ENCODE peak calls at places on chromosomes 5 and 9, in nine cellular contexts. One of them, this sample, is unnamed.

GRCh38 chr5:146515473-146516150 is 378 bp downstream of the GPR151 start:
- DNase-seq in AG08395: peak; percentile 6
- DNase-seq in T1000: no peak
- DNase-seq in stimulated activated CD8-positive, alpha-beta memory T cell treated with anti-CD3 and anti-CD28 coated beads, Interleukin-4, amount 100 ng/mL, for 24 hours: no peak
- DNase-seq in amniotic stem cell: no peak
- DNase-seq in NT2/D1: no peak
- DNase-seq in IMR-90: no peak
- DNase-seq in fibroblast of the aortic adventitia: no peak
- DNase-seq in frontal cortex: no peak
- DNase-seq in this sample: no peak

GRCh38 chr9:112308576-112308975 is 24.8 kb downstream of the PTBP3 start:
- DNase-seq in AG08395: no peak
- DNase-seq in T1000: no peak
- DNase-seq in stimulated activated CD8-positive, alpha-beta memory T cell treated with anti-CD3 and anti-CD28 coated beads, Interleukin-4, amount 100 ng/mL, for 24 hours: no peak
- DNase-seq in amniotic stem cell: no peak
- DNase-seq in NT2/D1: peak; percentile 11
- DNase-seq in IMR-90: peak; percentile 10
- DNase-seq in fibroblast of the aortic adventitia: peak; percentile 22
- DNase-seq in frontal cortex: no peak
- DNase-seq in this sample: no peak

GRCh38 chr9:90460220-90460619 is 182.4 kb downstream of the DIRAS2 start:
- DNase-seq in AG08395: no peak
- DNase-seq in T1000: no peak
- DNase-seq in stimulated activated CD8-positive, alpha-beta memory T cell treated with anti-CD3 and anti-CD28 coated beads, Interleukin-4, amount 100 ng/mL, for 24 hours: no peak
- DNase-seq in amniotic stem cell: no peak
- DNase-seq in NT2/D1: peak; percentile 38
- DNase-seq in IMR-90: no peak
- DNase-seq in fibroblast of the aortic adventitia: no peak
- DNase-seq in frontal cortex: no peak
- DNase-seq in this sample: no peak

GRCh38 chr9:112437406-112437805 is 49.2 kb upstream of the KIAA1958 start:
- DNase-seq in AG08395: no peak
- DNase-seq in T1000: no peak
- DNase-seq in stimulated activated CD8-positive, alpha-beta memory T cell treated with anti-CD3 and anti-CD28 coated beads, Interleukin-4, amount 100 ng/mL, for 24 hours: no peak
- DNase-seq in amniotic stem cell: no peak
- DNase-seq in NT2/D1: no peak
- DNase-seq in IMR-90: no peak
- DNase-seq in fibroblast of the aortic adventitia: no peak
- DNase-seq in frontal cortex: no peak
- DNase-seq in this sample: no peak

GRCh38 chr5:20470997-20471396 is 483.0 kb upstream of the CDH18 start:
- DNase-seq in AG08395: no peak
- DNase-seq in T1000: no peak
- DNase-seq in stimulated activated CD8-positive, alpha-beta memory T cell treated with anti-CD3 and anti-CD28 coated beads, Interleukin-4, amount 100 ng/mL, for 24 hours: no peak
- DNase-seq in amniotic stem cell: no peak
- DNase-seq in NT2/D1: no peak
- DNase-seq in IMR-90: no peak
- DNase-seq in fibroblast of the aortic adventitia: no peak
- DNase-seq in frontal cortex: no peak
- DNase-seq in this sample: no peak

GRCh38 chr9:131499254-131499653 is 3.5 kb upstream of the POMT1 start:
- DNase-seq in AG08395: no peak
- DNase-seq in T1000: no peak
- DNase-seq in stimulated activated CD8-positive, alpha-beta memory T cell treated with anti-CD3 and anti-CD28 coated beads, Interleukin-4, amount 100 ng/mL, for 24 hours: no peak
- DNase-seq in amniotic stem cell: no peak
- DNase-seq in NT2/D1: no peak
- DNase-seq in IMR-90: no peak
- DNase-seq in fibroblast of the aortic adventitia: no peak
- DNase-seq in frontal cortex: no peak
- DNase-seq in this sample: no peak

GRCh38 chr9:19431361-19432171 is 22.8 kb downstream of the ACER2 start:
- DNase-seq in AG08395: no peak
- DNase-seq in T1000: no peak
- DNase-seq in stimulated activated CD8-positive, alpha-beta memory T cell treated with anti-CD3 and anti-CD28 coated beads, Interleukin-4, amount 100 ng/mL, for 24 hours: no peak
- DNase-seq in amniotic stem cell: no peak
- DNase-seq in NT2/D1: no peak
- DNase-seq in IMR-90: no peak
- DNase-seq in fibroblast of the aortic adventitia: peak; percentile 89
- DNase-seq in frontal cortex: no peak
- DNase-seq in this sample: no peak

GRCh38 chr5:68011259-68011760 is 204.2 kb upstream of the PIK3R1 start:
- DNase-seq in AG08395: no peak
- DNase-seq in T1000: no peak
- DNase-seq in stimulated activated CD8-positive, alpha-beta memory T cell treated with anti-CD3 and anti-CD28 coated beads, Interleukin-4, amount 100 ng/mL, for 24 hours: no peak
- DNase-seq in amniotic stem cell: no peak
- DNase-seq in NT2/D1: no peak
- DNase-seq in IMR-90: no peak
- DNase-seq in fibroblast of the aortic adventitia: no peak
- DNase-seq in frontal cortex: no peak
- DNase-seq in this sample: no peak

GRCh38 chr5:5979362-5979760 is 399.0 kb downstream of the MED10 start:
- DNase-seq in AG08395: no peak
- DNase-seq in T1000: no peak
- DNase-seq in stimulated activated CD8-positive, alpha-beta memory T cell treated with anti-CD3 and anti-CD28 coated beads, Interleukin-4, amount 100 ng/mL, for 24 hours: no peak
- DNase-seq in amniotic stem cell: no peak
- DNase-seq in NT2/D1: peak; percentile 15
- DNase-seq in IMR-90: no peak
- DNase-seq in fibroblast of the aortic adventitia: no peak
- DNase-seq in frontal cortex: no peak
- DNase-seq in this sample: peak; percentile 21

GRCh38 chr9:98576354-98576753 is 132.4 kb downstream of the GABBR2 start:
- DNase-seq in AG08395: no peak
- DNase-seq in T1000: no peak
- DNase-seq in stimulated activated CD8-positive, alpha-beta memory T cell treated with anti-CD3 and anti-CD28 coated beads, Interleukin-4, amount 100 ng/mL, for 24 hours: no peak
- DNase-seq in amniotic stem cell: no peak
- DNase-seq in NT2/D1: no peak
- DNase-seq in IMR-90: no peak
- DNase-seq in fibroblast of the aortic adventitia: no peak
- DNase-seq in frontal cortex: no peak
- DNase-seq in this sample: no peak

GRCh38 chr9:121105531-121105930 is 30.8 kb downstream of the CNTRL start:
- DNase-seq in AG08395: no peak
- DNase-seq in T1000: no peak
- DNase-seq in stimulated activated CD8-positive, alpha-beta memory T cell treated with anti-CD3 and anti-CD28 coated beads, Interleukin-4, amount 100 ng/mL, for 24 hours: no peak
- DNase-seq in amniotic stem cell: no peak
- DNase-seq in NT2/D1: no peak
- DNase-seq in IMR-90: no peak
- DNase-seq in fibroblast of the aortic adventitia: no peak
- DNase-seq in frontal cortex: no peak
- DNase-seq in this sample: no peak

GRCh38 chr9:135770771-135771170 is 68.8 kb downstream of the KCNT1 start:
- DNase-seq in AG08395: no peak
- DNase-seq in T1000: no peak
- DNase-seq in stimulated activated CD8-positive, alpha-beta memory T cell treated with anti-CD3 and anti-CD28 coated beads, Interleukin-4, amount 100 ng/mL, for 24 hours: no peak
- DNase-seq in amniotic stem cell: no peak
- DNase-seq in NT2/D1: no peak
- DNase-seq in IMR-90: no peak
- DNase-seq in fibroblast of the aortic adventitia: no peak
- DNase-seq in frontal cortex: no peak
- DNase-seq in this sample: no peak

GRCh38 chr9:33921967-33922895 is 105.3 kb downstream of the UBE2R2 start:
- DNase-seq in AG08395: peak; percentile 48
- DNase-seq in T1000: no peak
- DNase-seq in stimulated activated CD8-positive, alpha-beta memory T cell treated with anti-CD3 and anti-CD28 coated beads, Interleukin-4, amount 100 ng/mL, for 24 hours: no peak
- DNase-seq in amniotic stem cell: no peak
- DNase-seq in NT2/D1: peak; percentile 40
- DNase-seq in IMR-90: no peak
- DNase-seq in fibroblast of the aortic adventitia: peak; percentile 19
- DNase-seq in frontal cortex: no peak
- DNase-seq in this sample: peak; percentile 70